ENCODE peak calls at places on chromosomes 5 and 9, in ten cellular contexts. M, D, A, R, W, Q, C, K, V and L are unnamed samples. For H3K9me3, the result is how much of the 10 kb centered on the place peaks cover.

GRCh38 chr5:65630981-65631380 is 6.2 kb downstream of the SHLD3 start:
- DNase-seq in V (no peak), M (no peak), D (no peak), W (no peak), R (no peak), K (no peak), Q (no peak), A (peak), C (no peak), L (no peak)

GRCh38 chr9:4596165-4596922 is 65.8 kb upstream of the PLPP6 start:
- DNase-seq in C (no peak), D (no peak), W (no peak), V (no peak), R (no peak), A (no peak), M (no peak), K (no peak), Q (no peak), L (no peak)

GRCh38 chr9:33794560-33794959 is 801 bp upstream of the PRSS3 start:
- DNase-seq in D (no peak), C (no peak), V (no peak), W (peak), R (no peak), Q (no peak), K (no peak), A (no peak), M (no peak), L (no peak)

GRCh38 chr5:154937186-154937717 is 759 bp downstream of the GEMIN5 start:
- DNase-seq in D (no peak), V (no peak), K (no peak), M (no peak), C (no peak), R (peak), A (no peak), Q (no peak), W (no peak), L (no peak)

GRCh38 chr5:72268753-72269410 is 51.2 kb downstream of the MRPS27 start:
- DNase-seq in R (peak), K (no peak), D (no peak), Q (no peak), M (peak), W (peak), C (peak), V (no peak), A (peak), L (peak)

GRCh38 chr9:112059145-112059979 is 115.7 kb downstream of the SUSD1 start:
- DNase-seq in W (peak), M (no peak), A (peak), R (peak), V (no peak), Q (no peak), D (no peak), K (no peak), C (peak), L (peak)

GRCh38 chr5:138459311-138459710 is 6.0 kb upstream of the EGR1 start:
- DNase-seq in W (no peak), M (peak), V (no peak), D (no peak), K (no peak), A (no peak), R (no peak), C (peak), Q (no peak), L (peak)

GRCh38 chr9:75964431-75964830 is 74.0 kb downstream of the PCSK5 start:
- DNase-seq in R (no peak), D (no peak), W (no peak), C (no peak), M (no peak), V (no peak), K (no peak), Q (no peak), A (peak), L (no peak)

GRCh38 chr5:27818888-27819287 is 780.5 kb upstream of the CDH9 start:
- DNase-seq in C (no peak), R (no peak), W (no peak), V (no peak), K (no peak), D (no peak), Q (no peak), A (no peak), M (no peak), L (no peak)

GRCh38 chr5:179267071-179267670 is 78.1 kb downstream of the ADAMTS2 start:
- DNase-seq in M (peak), C (no peak), R (no peak), K (peak), D (no peak), A (no peak), Q (no peak), W (no peak), V (peak), L (peak)

GRCh38 chr5:179265529-179266290 is 79.6 kb downstream of the ADAMTS2 start:
- DNase-seq in W (peak), C (peak), K (peak), Q (peak), V (peak), M (peak), R (peak), A (no peak), D (peak), L (peak)

GRCh38 chr5:179264641-179265528 is 80.4 kb downstream of the ADAMTS2 start:
- DNase-seq in K (peak), Q (no peak), A (peak), C (peak), D (no peak), V (no peak), W (peak), R (no peak), M (peak), L (peak)

GRCh38 chr5:179267671-179268071 is 77.6 kb downstream of the ADAMTS2 start:
- DNase-seq in Q (no peak), V (peak), W (no peak), R (no peak), M (peak), C (no peak), A (no peak), K (no peak), D (no peak), L (no peak)

GRCh38 chr5:179266291-179267070 is 78.8 kb downstream of the ADAMTS2 start:
- DNase-seq in W (no peak), Q (no peak), A (no peak), C (peak), M (peak), R (no peak), V (peak), K (peak), D (no peak), L (peak)
- H3K9me3 ChIP-seq in W (under half), Q (under half), A (under half), C (under half), M (under half), R (under half), V (under half), K (under half), D (under half), L (under half)

GRCh38 chr9:124771021-124771866 is at the start of gene NR6A1:
- DNase-seq in Q (peak), D (peak), C (peak), K (peak), W (peak), R (peak), M (peak), V (peak), A (peak), L (peak)
- TF ChIP-seq POLR2A in Q (no peak), D (peak), C (no peak), K (peak), W (peak), R (no peak), M (no peak), V (no peak), A (peak), L (peak)

DNA sequence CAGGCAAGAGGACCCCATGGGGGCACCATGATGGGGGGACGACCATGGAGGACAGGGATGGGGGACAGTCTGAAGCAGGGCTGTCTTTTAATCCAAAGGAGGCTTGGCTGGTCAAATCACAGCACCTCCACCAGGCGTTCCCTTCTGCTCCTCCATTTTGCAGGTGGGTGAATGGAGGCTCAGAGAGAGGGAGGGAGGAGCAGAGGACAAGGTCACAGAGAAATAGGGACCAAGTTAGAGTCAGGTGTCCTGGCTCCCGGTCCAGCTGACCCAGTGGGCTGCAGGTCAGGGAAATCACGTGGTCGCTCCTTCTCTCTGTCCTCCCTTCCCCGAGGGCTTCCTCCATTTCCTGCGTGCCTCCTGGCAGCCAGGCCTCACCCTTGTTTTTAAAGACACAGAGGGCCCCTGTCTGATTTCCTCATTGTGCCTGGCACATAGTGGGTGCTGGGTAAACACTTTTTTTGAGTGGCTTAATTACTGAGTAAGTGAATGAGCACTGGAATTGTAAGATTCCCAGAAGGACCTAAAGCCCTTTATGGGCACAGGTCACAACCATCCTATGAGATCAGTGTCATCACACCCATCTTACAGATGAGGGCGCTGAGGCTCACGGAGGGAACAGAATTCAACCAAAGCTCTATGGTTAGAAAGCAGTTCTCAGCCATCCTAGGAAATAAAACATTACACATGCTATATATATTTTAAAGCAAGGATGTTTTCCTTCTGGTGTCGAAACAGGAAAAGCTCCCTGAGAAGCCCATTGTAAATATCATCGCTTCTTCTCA is 156.2 kb upstream of the SMIM23 start:
- DNase-seq in D (no peak), W (no peak), Q (no peak), A (no peak), R (peak), V (peak), C (no peak), K (no peak), M (no peak), L (no peak)
- H3K4me3 ChIP-seq in D (no peak), W (no peak), Q (no peak), A (no peak), R (no peak), V (no peak), C (peak), K (no peak), M (peak), L (no peak)

DNA sequence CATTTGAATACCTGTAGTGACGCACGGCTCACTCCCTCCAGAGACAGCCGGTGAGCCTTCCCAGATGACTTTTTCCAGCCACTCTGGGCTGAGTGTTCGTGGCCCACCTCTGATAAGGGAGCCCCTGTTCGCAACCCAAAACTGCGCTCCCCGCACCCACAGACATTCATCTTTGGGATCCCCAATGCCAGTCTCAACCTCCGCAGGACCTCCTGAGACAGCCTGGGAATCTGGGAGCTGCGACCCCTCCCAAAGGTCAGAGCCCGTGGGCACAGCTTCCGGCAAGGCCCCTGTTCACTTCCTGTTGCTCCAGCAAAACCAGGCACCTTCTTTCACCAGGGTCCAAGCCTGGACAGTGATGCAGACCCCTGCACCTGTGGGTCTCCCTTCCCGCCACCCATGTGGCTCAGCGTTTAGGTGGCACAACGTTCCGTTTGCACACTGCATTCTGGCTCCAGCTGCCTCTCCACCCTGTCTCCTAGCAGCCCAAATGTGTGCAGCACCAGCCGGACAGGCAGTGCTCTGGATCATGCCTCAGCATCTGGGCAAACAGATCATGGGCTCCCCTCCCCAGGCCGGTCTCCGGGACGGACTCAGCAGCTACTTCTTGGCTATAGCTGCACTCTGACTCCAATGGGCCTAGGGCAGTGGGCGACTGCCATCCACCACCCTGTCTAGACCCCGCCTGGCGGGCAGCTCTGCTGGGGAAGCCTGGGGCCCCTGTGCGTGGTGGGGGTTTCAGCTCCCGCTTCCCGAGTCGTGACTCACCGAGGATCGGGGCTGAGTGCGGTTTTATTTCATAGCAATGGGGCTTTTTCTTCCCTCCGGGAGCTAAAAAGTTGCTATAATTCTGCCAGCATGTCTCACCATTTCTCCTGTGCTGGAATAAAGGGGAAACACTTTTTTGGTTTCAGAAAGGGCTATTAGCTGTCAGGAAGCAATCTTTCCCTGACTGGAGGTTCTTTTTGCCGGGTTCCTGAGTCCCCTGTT is 156.0 kb downstream of the OLFM1 start:
- DNase-seq in A (no peak), C (no peak), W (no peak), Q (no peak), V (peak), K (no peak), R (no peak), D (no peak), M (no peak), L (no peak)
- H3K9me3 ChIP-seq in A (under half), C (under half), W (under half), Q (under half), V (under half), K (under half), R (under half), D (under half), M (under half), L (under half)